ENCODE peak calls at places on chromosomes 13 and 19, in nine cellular contexts. A, C, L, I, B, H, R, Z and G are unnamed samples.

GRCh38 chr13:28340272-28340793 is 154.6 kb downstream of the FLT1 start:
- DNase-seq in A (no peak), R (no peak), C (no peak), H (no peak), Z (no peak), I (no peak), B (no peak), L (no peak), G (no peak)

GRCh38 chr13:50119593-50119992 is 104.3 kb downstream of the KCNRG start:
- DNase-seq in H (no peak), B (no peak), L (no peak), C (no peak), Z (no peak), A (no peak), I (no peak), R (no peak), G (no peak)

GRCh38 chr13:50094615-50095293 is 79.5 kb downstream of the KCNRG start:
- DNase-seq in B (no peak), H (no peak), L (no peak), C (no peak), R (no peak), A (no peak), Z (no peak), I (no peak), G (no peak)

GRCh38 chr19:1853295-1854031 is 5.2 kb upstream of the REXO1 start:
- DNase-seq in H (peak; percentile 96), Z (peak; percentile 23), C (peak; percentile 85), I (peak; percentile 63), A (peak; percentile 86), L (peak; percentile 73), R (peak; percentile 90), B (peak; percentile 82), G (peak; percentile 79)

GRCh38 chr19:14632286-14632685 is 42.4 kb downstream of the ADGRE3 start:
- DNase-seq in R (no peak), A (no peak), C (peak; percentile 78), L (peak; percentile 81), I (peak; percentile 26), H (no peak), Z (no peak), B (no peak), G (peak; percentile 17)

GRCh38 chr19:8456064-8456463 is 11.3 kb downstream of the HNRNPM start:
- DNase-seq in H (no peak), Z (no peak), L (no peak), B (no peak), I (no peak), C (no peak), A (no peak), R (no peak), G (no peak)

GRCh38 chr19:51566489-51567100 is 4.5 kb upstream of the ZNF175 start:
- DNase-seq in B (no peak), C (no peak), A (no peak), I (no peak), H (no peak), R (no peak), L (no peak), Z (no peak), G (no peak)

GRCh38 chr13:106349080-106349841 is 186.2 kb downstream of the EFNB2 start:
- DNase-seq in A (no peak), C (no peak), R (peak; percentile 71), B (no peak), L (peak; percentile 42), Z (peak; percentile 55), I (peak; percentile 14), H (peak; percentile 56), G (peak; percentile 27)

GRCh38 chr19:21314676-21315075 is 14.5 kb downstream of the ZNF708 start:
- DNase-seq in C (no peak), L (no peak), A (no peak), B (no peak), H (no peak), R (no peak), Z (no peak), I (no peak), G (no peak)

GRCh38 chr19:18507727-18508440 is 14.0 kb downstream of the ELL start:
- DNase-seq in R (no peak), C (no peak), Z (no peak), L (no peak), I (no peak), B (no peak), H (no peak), A (no peak), G (no peak)

GRCh38 chr13:59689057-59689456 is 474.7 kb downstream of the DIAPH3 start:
- DNase-seq in B (no peak), L (no peak), A (no peak), C (no peak), H (no peak), I (no peak), Z (no peak), R (no peak), G (no peak)

GRCh38 chr19:6677924-6678689 is 8.1 kb upstream of the TNFSF14 start:
- DNase-seq in L (no peak), Z (no peak), H (peak; percentile 91), R (no peak), C (peak; percentile 39), I (no peak), A (peak; percentile 60), B (peak; percentile 63), G (no peak)

GRCh38 chr13:32010137-32010536 is 21.4 kb upstream of the FRY start:
- DNase-seq in L (no peak), R (no peak), C (no peak), B (no peak), Z (no peak), A (no peak), H (no peak), I (no peak), G (no peak)

GRCh38 chr13:75889427-75889826 is 253.3 kb downstream of the LMO7 start:
- DNase-seq in R (no peak), L (no peak), C (no peak), I (no peak), H (no peak), B (no peak), Z (no peak), A (no peak), G (no peak)

GRCh38 chr19:50537769-50538230 is 24.1 kb upstream of the ASPDH start:
- DNase-seq in C (peak; percentile 73), A (peak; percentile 66), Z (peak; percentile 26), H (peak; percentile 90), B (peak; percentile 70), I (peak; percentile 73), R (peak; percentile 87), L (peak; percentile 76), G (peak; percentile 68)

GRCh38 chr13:110748271-110748670 is 34.8 kb downstream of the ING1 start:
- DNase-seq in C (no peak), I (no peak), H (no peak), L (no peak), B (no peak), Z (no peak), A (no peak), R (no peak), G (no peak)

GRCh38 chr13:111566567-111566966 is 246.1 kb downstream of the TEX29 start:
- DNase-seq in B (no peak), H (no peak), L (no peak), R (no peak), A (no peak), I (no peak), Z (no peak), C (no peak), G (no peak)

GRCh38 chr13:102555914-102556553 is 40.8 kb upstream of the TPP2 start:
- DNase-seq in A (no peak), C (peak; percentile 5), Z (peak; percentile 15), H (no peak), I (peak; percentile 43), L (peak; percentile 45), R (no peak), B (no peak), G (peak; percentile 48)

GRCh38 chr13:92804346-92804745 is 422.3 kb upstream of the GPC6 start:
- DNase-seq in B (no peak), L (no peak), R (no peak), A (no peak), H (no peak), C (no peak), Z (no peak), I (no peak), G (no peak)

GRCh38 chr13:99908129-99908805 is 63.3 kb downstream of the ZIC5 start:
- DNase-seq in B (no peak), A (no peak), R (no peak), Z (peak; percentile 66), I (no peak), L (no peak), H (no peak), C (no peak), G (no peak)

GRCh38 chr19:49595006-49595818 is 4.2 kb downstream of the PRR12 start:
- DNase-seq in I (no peak), Z (no peak), A (no peak), H (peak; percentile 83), R (no peak), C (no peak), B (no peak), L (no peak), G (no peak)

GRCh38 chr13:100356889-100357288 is 231.7 kb downstream of the GGACT start:
- DNase-seq in R (no peak), L (no peak), Z (no peak), I (no peak), B (no peak), C (no peak), H (no peak), A (no peak), G (no peak)

GRCh38 chr13:25806304-25806974 is 245.4 kb downstream of the SHISA2 start:
- DNase-seq in C (no peak), L (no peak), Z (peak; percentile 26), R (no peak), I (no peak), A (no peak), H (no peak), B (no peak), G (no peak)

GRCh38 chr13:31742102-31742695 is 2.9 kb downstream of the RXFP2 start:
- DNase-seq in I (peak; percentile 30), R (peak; percentile 55), A (peak; percentile 52), C (peak; percentile 61), H (no peak), B (peak; percentile 46), L (peak; percentile 60), Z (peak; percentile 65), G (peak; percentile 50)

GRCh38 chr13:24727731-24728601 is 36.0 kb upstream of the RNF17 start:
- DNase-seq in H (no peak), B (peak; percentile 62), Z (peak; percentile 74), L (peak; percentile 88), R (peak; percentile 73), A (peak; percentile 63), C (peak; percentile 81), I (peak; percentile 38), G (peak; percentile 79)

GRCh38 chr19:15448778-15449619 is 757 bp downstream of the WIZ start:
- DNase-seq in A (peak; percentile 41), L (no peak), I (no peak), Z (no peak), C (peak; percentile 61), B (no peak), H (no peak), R (no peak), G (no peak)

GRCh38 chr19:32843716-32844245 is 25.8 kb downstream of the SLC7A9 start:
- DNase-seq in H (no peak), R (no peak), Z (no peak), B (no peak), I (no peak), A (no peak), L (no peak), C (no peak), G (no peak)

GRCh38 chr19:38949580-38950367 is 19.0 kb downstream of the MRPS12 start:
- DNase-seq in I (no peak), L (no peak), Z (peak; percentile 34), C (peak; percentile 94), R (peak; percentile 85), B (peak; percentile 86), H (peak; percentile 95), A (peak; percentile 78), G (peak; percentile 58)

GRCh38 chr13:43751624-43752023 is 35.1 kb downstream of the ENOX1 start:
- DNase-seq in H (no peak), B (no peak), L (no peak), A (no peak), Z (no peak), R (no peak), I (no peak), C (no peak), G (no peak)

GRCh38 chr19:33767898-33768413 is 28.7 kb upstream of the KCTD15 start:
- DNase-seq in R (peak; percentile 16), L (no peak), I (peak; percentile 37), Z (no peak), C (no peak), H (no peak), A (no peak), B (peak; percentile 22), G (peak; percentile 34)